ENCODE peak calls at places on chromosome 9, in six cellular contexts. H is naive thymus-derived CD8-positive, alpha-beta T cell; F is HFF-Myc; U is activated effector memory CD4-positive, alpha-beta T cell treated with Interleukin-2 at 50 U/mL for 16 hours; E is transverse colon; Q is ureter. V is an unnamed sample.

GRCh38 chr9:124137009-124137943 is 120.5 kb upstream of the NEK6 start:
- DNase-seq in E (peak; percentile 32), Q (no peak), U (no peak), H (no peak), F (no peak), V (no peak)

GRCh38 chr9:30584559-30584958 is 1799.9 kb upstream of the ACO1 start:
- DNase-seq in H (no peak), F (no peak), Q (no peak), U (no peak), E (no peak), V (no peak)

GRCh38 chr9:12921621-12922020 is 146.8 kb downstream of the LURAP1L start:
- DNase-seq in U (no peak), E (no peak), F (no peak), H (no peak), Q (no peak), V (no peak)

GRCh38 chr9:136775191-136775590 is 10.9 kb upstream of the LCN15 start:
- DNase-seq in H (no peak), U (no peak), F (no peak), E (no peak), Q (no peak), V (no peak)

GRCh38 chr9:72951520-72952393 is 1.1 kb downstream of the ALDH1A1 start:
- DNase-seq in U (no peak), F (no peak), E (no peak), H (no peak), Q (no peak), V (peak; percentile 15)

GRCh38 chr9:87662808-87663528 is 63.0 kb upstream of the CTSL start:
- DNase-seq in Q (no peak), H (no peak), F (no peak), E (peak; percentile 86), U (no peak), V (peak; percentile 36)

GRCh38 chr9:98222885-98223640 is 30.6 kb upstream of the CORO2A start:
- DNase-seq in F (peak; percentile 96), U (no peak), Q (peak; percentile 67), H (no peak), E (no peak), V (no peak)

GRCh38 chr9:36148652-36149051 is 12.1 kb downstream of the GLIPR2 start:
- DNase-seq in F (peak; percentile 91), U (peak; percentile 67), Q (peak; percentile 96), H (peak; percentile 42), E (peak; percentile 95), V (no peak)

GRCh38 chr9:90547896-90548295 is 94.7 kb downstream of the DIRAS2 start:
- DNase-seq in F (peak; percentile 0), U (no peak), H (no peak), E (no peak), Q (no peak), V (no peak)

GRCh38 chr9:78213696-78214095 is 22.2 kb upstream of the CEP78 start:
- DNase-seq in E (no peak), U (no peak), F (no peak), Q (no peak), H (no peak), V (peak; percentile 4)

GRCh38 chr9:121559183-121559582 is 59.5 kb upstream of the GGTA1 start:
- DNase-seq in H (no peak), Q (no peak), F (no peak), E (no peak), U (no peak), V (peak; percentile 74)

GRCh38 chr9:111525056-111525977 is at the start of gene ZNF483:
- DNase-seq in F (peak; percentile 50), H (peak; percentile 81), Q (peak; percentile 67), E (peak; percentile 71), U (peak; percentile 54), V (no peak)

GRCh38 chr9:27673626-27674025 is 100.3 kb upstream of the C9orf72 start:
- DNase-seq in F (no peak), Q (no peak), U (no peak), E (no peak), H (no peak), V (no peak)

GRCh38 chr9:132319421-132320110 is 35.2 kb downstream of the SETX start:
- DNase-seq in E (no peak), H (no peak), U (no peak), Q (no peak), F (no peak), V (no peak)

GRCh38 chr9:128275198-128276007 is at the start of gene GOLGA2:
- DNase-seq in Q (peak; percentile 62), H (no peak), U (no peak), F (no peak), E (peak; percentile 47), V (no peak)

GRCh38 chr9:128251701-128252100 is 24.1 kb downstream of the GOLGA2 start:
- DNase-seq in F (no peak), Q (no peak), U (no peak), E (no peak), H (no peak), V (no peak)

GRCh38 chr9:136865768-136866103 is 372 bp downstream of the EDF1 start:
- DNase-seq in U (no peak), F (no peak), H (no peak), E (peak; percentile 66), Q (no peak), V (no peak)

GRCh38 chr9:278651-279050 is 64.0 kb downstream of the DOCK8 start:
- DNase-seq in H (no peak), F (no peak), U (no peak), Q (no peak), E (peak; percentile 35), V (no peak)

GRCh38 chr9:13358128-13358527 is 78.6 kb upstream of the MPDZ start:
- DNase-seq in U (no peak), Q (no peak), F (peak; percentile 55), H (no peak), E (no peak), V (no peak)

GRCh38 chr9:121650220-121651013 is 1.0 kb upstream of the DAB2IP start:
- DNase-seq in E (peak; percentile 84), H (no peak), Q (peak; percentile 69), F (peak; percentile 48), U (no peak), V (peak; percentile 68)

GRCh38 chr9:135641047-135641446 is 1.7 kb upstream of the GLT6D1 start:
- DNase-seq in Q (no peak), E (no peak), H (no peak), U (no peak), F (no peak), V (no peak)

GRCh38 chr9:137055385-137056364 is 1.8 kb upstream of the ENTPD2 start:
- DNase-seq in U (no peak), F (peak; percentile 44), Q (peak; percentile 86), H (no peak), E (peak; percentile 94), V (no peak)

GRCh38 chr9:115411516-115411915 is 293.6 kb upstream of the TNC start:
- DNase-seq in U (no peak), F (no peak), H (no peak), E (no peak), Q (no peak), V (no peak)

GRCh38 chr9:11149065-11149464 is 536.3 kb upstream of the PTPRD start:
- DNase-seq in F (no peak), E (no peak), U (no peak), H (no peak), Q (no peak), V (no peak)

GRCh38 chr9:116269250-116269649 is 115.7 kb downstream of the PAPPA start:
- DNase-seq in E (no peak), Q (no peak), U (no peak), H (no peak), F (no peak), V (no peak)

V was measured in GDM1.